ENCODE peak calls at places on chromosomes 12 and 14, in ten cellular contexts. One of them, this sample, is unnamed.

GRCh38 chr14:100747736-100748135 is 21.0 kb downstream of the DLK1 start:
- DNase-seq in astrocyte of the spinal cord: no peak
- DNase-seq in neural progenitor cell: no peak
- DNase-seq in natural killer cell: no peak
- DNase-seq in ovary: no peak
- DNase-seq in prostate gland: no peak
- DNase-seq in endothelial cell: no peak
- DNase-seq in tibial nerve: no peak
- DNase-seq in mesothelial cell of epicardium: peak
- DNase-seq in GM13976: no peak
- DNase-seq in this sample: no peak

GRCh38 chr14:74257078-74257987 is 18.1 kb downstream of the VSX2 start:
- DNase-seq in astrocyte of the spinal cord: no peak
- DNase-seq in neural progenitor cell: peak
- DNase-seq in natural killer cell: peak
- DNase-seq in ovary: peak
- DNase-seq in prostate gland: peak
- DNase-seq in endothelial cell: peak
- DNase-seq in tibial nerve: peak
- DNase-seq in mesothelial cell of epicardium: peak
- DNase-seq in GM13976: peak
- DNase-seq in this sample: peak

GRCh38 chr12:128798543-128799341 is 25.0 kb downstream of the SLC15A4 start:
- DNase-seq in astrocyte of the spinal cord: no peak
- DNase-seq in neural progenitor cell: no peak
- DNase-seq in natural killer cell: no peak
- DNase-seq in ovary: no peak
- DNase-seq in prostate gland: no peak
- DNase-seq in endothelial cell: no peak
- DNase-seq in tibial nerve: no peak
- DNase-seq in mesothelial cell of epicardium: no peak
- DNase-seq in GM13976: no peak
- DNase-seq in this sample: peak

GRCh38 chr14:71931492-71932228 is 569 bp upstream of the RGS6 start:
- DNase-seq in astrocyte of the spinal cord: no peak
- DNase-seq in neural progenitor cell: peak
- DNase-seq in natural killer cell: no peak
- DNase-seq in ovary: peak
- DNase-seq in prostate gland: no peak
- DNase-seq in endothelial cell: peak
- DNase-seq in tibial nerve: peak
- DNase-seq in mesothelial cell of epicardium: peak
- DNase-seq in GM13976: peak
- DNase-seq in this sample: peak

GRCh38 chr12:58557156-58557555 is 363.1 kb downstream of the LRIG3 start:
- DNase-seq in astrocyte of the spinal cord: peak
- DNase-seq in neural progenitor cell: no peak
- DNase-seq in natural killer cell: no peak
- DNase-seq in ovary: no peak
- DNase-seq in prostate gland: no peak
- DNase-seq in endothelial cell: no peak
- DNase-seq in tibial nerve: no peak
- DNase-seq in mesothelial cell of epicardium: no peak
- DNase-seq in GM13976: no peak
- DNase-seq in this sample: no peak

GRCh38 chr12:109695961-109696461 is 17.6 kb upstream of the FAM222A start:
- DNase-seq in astrocyte of the spinal cord: no peak
- DNase-seq in neural progenitor cell: peak
- DNase-seq in natural killer cell: no peak
- DNase-seq in ovary: no peak
- DNase-seq in prostate gland: peak
- DNase-seq in endothelial cell: no peak
- DNase-seq in tibial nerve: no peak
- DNase-seq in mesothelial cell of epicardium: no peak
- DNase-seq in GM13976: no peak
- DNase-seq in this sample: no peak

GRCh38 chr12:56256326-56256960 is 1.7 kb downstream of the ANKRD52 start:
- DNase-seq in astrocyte of the spinal cord: peak
- DNase-seq in neural progenitor cell: peak
- DNase-seq in natural killer cell: no peak
- DNase-seq in ovary: no peak
- DNase-seq in prostate gland: no peak
- DNase-seq in endothelial cell: no peak
- DNase-seq in tibial nerve: no peak
- DNase-seq in mesothelial cell of epicardium: no peak
- DNase-seq in GM13976: peak
- DNase-seq in this sample: no peak

GRCh38 chr14:102654298-102654697 is 61.8 kb downstream of the RCOR1 start:
- DNase-seq in astrocyte of the spinal cord: no peak
- DNase-seq in neural progenitor cell: no peak
- DNase-seq in natural killer cell: no peak
- DNase-seq in ovary: no peak
- DNase-seq in prostate gland: no peak
- DNase-seq in endothelial cell: no peak
- DNase-seq in tibial nerve: no peak
- DNase-seq in mesothelial cell of epicardium: no peak
- DNase-seq in GM13976: no peak
- DNase-seq in this sample: no peak

GRCh38 chr12:46660719-46661118 is 165.1 kb downstream of the SLC38A4 start:
- DNase-seq in astrocyte of the spinal cord: peak
- DNase-seq in neural progenitor cell: no peak
- DNase-seq in natural killer cell: no peak
- DNase-seq in ovary: no peak
- DNase-seq in prostate gland: no peak
- DNase-seq in endothelial cell: no peak
- DNase-seq in tibial nerve: no peak
- DNase-seq in mesothelial cell of epicardium: no peak
- DNase-seq in GM13976: no peak
- DNase-seq in this sample: no peak

GRCh38 chr14:50999726-51000125 is 55.4 kb upstream of the PYGL start:
- DNase-seq in astrocyte of the spinal cord: no peak
- DNase-seq in neural progenitor cell: no peak
- DNase-seq in natural killer cell: no peak
- DNase-seq in ovary: no peak
- DNase-seq in prostate gland: no peak
- DNase-seq in endothelial cell: no peak
- DNase-seq in tibial nerve: no peak
- DNase-seq in mesothelial cell of epicardium: no peak
- DNase-seq in GM13976: no peak
- DNase-seq in this sample: no peak

GRCh38 chr12:16499617-16500016 is 106.3 kb downstream of the LMO3 start:
- DNase-seq in astrocyte of the spinal cord: no peak
- DNase-seq in neural progenitor cell: no peak
- DNase-seq in natural killer cell: no peak
- DNase-seq in ovary: no peak
- DNase-seq in prostate gland: no peak
- DNase-seq in endothelial cell: no peak
- DNase-seq in tibial nerve: no peak
- DNase-seq in mesothelial cell of epicardium: no peak
- DNase-seq in GM13976: no peak
- DNase-seq in this sample: no peak

GRCh38 chr14:75926431-75926830 is 55.4 kb downstream of the TGFB3 start:
- DNase-seq in astrocyte of the spinal cord: no peak
- DNase-seq in neural progenitor cell: no peak
- DNase-seq in natural killer cell: no peak
- DNase-seq in ovary: no peak
- DNase-seq in prostate gland: no peak
- DNase-seq in endothelial cell: no peak
- DNase-seq in tibial nerve: no peak
- DNase-seq in mesothelial cell of epicardium: no peak
- DNase-seq in GM13976: no peak
- DNase-seq in this sample: no peak

GRCh38 chr14:37593496-37594237 is 1.4 kb downstream of the FOXA1 start:
- DNase-seq in astrocyte of the spinal cord: no peak
- DNase-seq in neural progenitor cell: no peak
- DNase-seq in natural killer cell: no peak
- DNase-seq in ovary: no peak
- DNase-seq in prostate gland: no peak
- DNase-seq in endothelial cell: no peak
- DNase-seq in tibial nerve: no peak
- DNase-seq in mesothelial cell of epicardium: no peak
- DNase-seq in GM13976: no peak
- DNase-seq in this sample: no peak

GRCh38 chr14:37592288-37593274 is 2.5 kb downstream of the FOXA1 start:
- DNase-seq in astrocyte of the spinal cord: no peak
- DNase-seq in neural progenitor cell: peak
- DNase-seq in natural killer cell: no peak
- DNase-seq in ovary: no peak
- DNase-seq in prostate gland: no peak
- DNase-seq in endothelial cell: no peak
- DNase-seq in tibial nerve: no peak
- DNase-seq in mesothelial cell of epicardium: no peak
- DNase-seq in GM13976: peak
- DNase-seq in this sample: no peak

GRCh38 chr14:37595809-37596595 is 573 bp downstream of the TTC6 start:
- DNase-seq in astrocyte of the spinal cord: no peak
- DNase-seq in neural progenitor cell: peak
- DNase-seq in natural killer cell: no peak
- DNase-seq in ovary: no peak
- DNase-seq in prostate gland: peak
- DNase-seq in endothelial cell: peak
- DNase-seq in tibial nerve: no peak
- DNase-seq in mesothelial cell of epicardium: peak
- DNase-seq in GM13976: no peak
- DNase-seq in this sample: peak

GRCh38 chr14:37594916-37595808 is at the start of the genes FOXA1 and TTC6:
- DNase-seq in astrocyte of the spinal cord: no peak
- DNase-seq in neural progenitor cell: peak
- DNase-seq in natural killer cell: no peak
- DNase-seq in ovary: no peak
- DNase-seq in prostate gland: peak
- DNase-seq in endothelial cell: peak
- DNase-seq in tibial nerve: no peak
- DNase-seq in mesothelial cell of epicardium: no peak
- DNase-seq in GM13976: no peak
- DNase-seq in this sample: no peak

GRCh38 chr14:37594238-37594915 is 672 bp downstream of the FOXA1 start:
- DNase-seq in astrocyte of the spinal cord: peak
- DNase-seq in neural progenitor cell: peak
- DNase-seq in natural killer cell: no peak
- DNase-seq in ovary: no peak
- DNase-seq in prostate gland: peak
- DNase-seq in endothelial cell: peak
- DNase-seq in tibial nerve: peak
- DNase-seq in mesothelial cell of epicardium: peak
- DNase-seq in GM13976: no peak
- DNase-seq in this sample: no peak
- TF ChIP-seq CTCF in astrocyte of the spinal cord: peak
- TF ChIP-seq CTCF in neural progenitor cell: peak
- TF ChIP-seq CTCF in natural killer cell: no peak
- TF ChIP-seq CTCF in ovary: no peak
- TF ChIP-seq CTCF in prostate gland: peak
- TF ChIP-seq CTCF in endothelial cell: peak
- TF ChIP-seq CTCF in tibial nerve: peak
- TF ChIP-seq CTCF in mesothelial cell of epicardium: peak
- TF ChIP-seq CTCF in GM13976: peak
- TF ChIP-seq CTCF in this sample: no peak

DNA sequence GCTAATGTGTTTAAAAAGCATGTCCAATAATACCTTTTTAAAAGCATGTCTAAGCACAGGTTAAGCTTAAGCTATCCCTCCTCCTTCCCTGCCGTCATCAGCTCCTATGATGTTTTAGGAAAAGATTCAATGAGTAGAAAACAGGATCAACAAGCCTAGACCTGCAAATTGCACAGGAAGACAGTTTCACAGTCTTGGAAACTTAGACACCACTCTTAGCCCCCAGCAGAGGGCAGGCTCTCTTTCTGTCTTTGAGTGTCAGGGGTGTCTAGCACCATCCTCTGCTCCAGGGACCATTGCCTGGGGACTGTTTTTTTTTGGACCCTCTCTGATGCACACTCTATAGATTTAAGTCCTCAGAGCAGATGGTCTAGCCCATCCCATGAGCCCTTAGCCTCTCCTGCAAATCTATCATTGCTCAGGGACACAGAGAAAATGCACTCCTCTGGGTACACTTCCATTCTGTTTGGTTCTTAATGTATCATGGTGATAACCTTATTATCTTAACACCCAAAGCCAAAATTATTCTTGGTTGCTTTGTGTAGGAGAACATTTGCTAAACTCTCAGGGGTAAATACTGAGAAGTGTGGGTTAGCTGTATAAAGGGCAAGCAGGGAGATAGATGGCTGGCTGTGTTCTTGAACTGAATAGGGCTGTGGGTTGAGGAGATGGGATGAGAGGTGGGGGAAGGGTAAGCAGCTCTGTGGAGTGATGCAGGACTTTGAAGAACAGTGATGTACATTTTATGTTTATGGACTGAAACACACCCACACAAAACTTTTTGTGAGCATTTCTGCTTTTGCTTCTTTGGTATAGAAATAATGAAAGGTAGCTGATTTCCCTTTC is 259.9 kb upstream of the DDHD1 start:
- DNase-seq in astrocyte of the spinal cord: no peak
- DNase-seq in neural progenitor cell: peak
- DNase-seq in natural killer cell: no peak
- DNase-seq in ovary: no peak
- DNase-seq in prostate gland: no peak
- DNase-seq in endothelial cell: no peak
- DNase-seq in tibial nerve: no peak
- DNase-seq in mesothelial cell of epicardium: no peak
- DNase-seq in GM13976: no peak
- DNase-seq in this sample: peak
- TF ChIP-seq CTCF in astrocyte of the spinal cord: peak
- TF ChIP-seq CTCF in neural progenitor cell: peak
- TF ChIP-seq CTCF in natural killer cell: no peak
- TF ChIP-seq CTCF in ovary: no peak
- TF ChIP-seq CTCF in prostate gland: no peak
- TF ChIP-seq CTCF in endothelial cell: peak
- TF ChIP-seq CTCF in tibial nerve: no peak
- TF ChIP-seq CTCF in mesothelial cell of epicardium: no peak
- TF ChIP-seq CTCF in GM13976: peak
- TF ChIP-seq CTCF in this sample: peak

DNA sequence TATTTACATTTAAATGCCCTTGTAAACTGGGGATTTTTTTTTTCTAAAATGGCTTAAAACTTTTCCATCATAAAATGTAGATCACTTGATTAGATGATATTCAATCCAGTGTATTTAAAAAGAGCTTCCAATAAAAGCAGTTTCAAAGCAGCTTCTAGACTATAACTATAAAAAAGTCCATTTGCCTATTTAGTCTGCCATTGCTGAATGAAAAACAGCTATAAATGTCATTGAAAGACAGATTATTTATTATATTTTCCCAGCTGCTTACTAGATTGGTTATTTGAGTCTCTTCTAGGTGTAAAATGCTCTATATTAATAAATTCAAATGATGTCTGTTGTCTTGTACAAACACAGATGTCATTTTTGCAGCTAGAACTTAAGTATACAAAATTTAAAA is 414.8 kb downstream of the RMST start:
- DNase-seq in astrocyte of the spinal cord: no peak
- DNase-seq in neural progenitor cell: no peak
- DNase-seq in natural killer cell: no peak
- DNase-seq in ovary: no peak
- DNase-seq in prostate gland: no peak
- DNase-seq in endothelial cell: no peak
- DNase-seq in tibial nerve: no peak
- DNase-seq in mesothelial cell of epicardium: no peak
- DNase-seq in GM13976: no peak
- DNase-seq in this sample: no peak
- TF ChIP-seq CTCF in astrocyte of the spinal cord: no peak
- TF ChIP-seq CTCF in neural progenitor cell: no peak
- TF ChIP-seq CTCF in natural killer cell: no peak
- TF ChIP-seq CTCF in ovary: no peak
- TF ChIP-seq CTCF in prostate gland: no peak
- TF ChIP-seq CTCF in endothelial cell: no peak
- TF ChIP-seq CTCF in tibial nerve: no peak
- TF ChIP-seq CTCF in mesothelial cell of epicardium: no peak
- TF ChIP-seq CTCF in GM13976: no peak
- TF ChIP-seq CTCF in this sample: no peak

GRCh38 chr14:54893151-54893760 is 9.4 kb downstream of the GCH1 start:
- DNase-seq in astrocyte of the spinal cord: peak
- DNase-seq in neural progenitor cell: peak
- DNase-seq in natural killer cell: no peak
- DNase-seq in ovary: no peak
- DNase-seq in prostate gland: no peak
- DNase-seq in endothelial cell: peak
- DNase-seq in tibial nerve: peak
- DNase-seq in mesothelial cell of epicardium: no peak
- DNase-seq in GM13976: peak
- DNase-seq in this sample: peak
- TF ChIP-seq CTCF in astrocyte of the spinal cord: peak
- TF ChIP-seq CTCF in neural progenitor cell: peak
- TF ChIP-seq CTCF in natural killer cell: peak
- TF ChIP-seq CTCF in ovary: no peak
- TF ChIP-seq CTCF in prostate gland: peak
- TF ChIP-seq CTCF in endothelial cell: peak
- TF ChIP-seq CTCF in tibial nerve: peak
- TF ChIP-seq CTCF in mesothelial cell of epicardium: peak
- TF ChIP-seq CTCF in GM13976: peak
- TF ChIP-seq CTCF in this sample: peak